ENCODE peak calls at places on chromosomes 5 and 9, in five cellular contexts. One of them, this sample, is unnamed.

GRCh38 chr9:21883642-21884041 is 81.2 kb downstream of the MTAP start:
- DNase-seq in GM12878: no peak
- DNase-seq in K562: no peak
- DNase-seq in SK-N-SH: no peak
- DNase-seq in HepG2: no peak
- DNase-seq in this sample: no peak

GRCh38 chr5:128121679-128122078 is 38.1 kb downstream of the SLC12A2 start:
- DNase-seq in K562: no peak
- DNase-seq in GM12878: no peak
- DNase-seq in HepG2: no peak
- DNase-seq in SK-N-SH: no peak
- DNase-seq in this sample: no peak

GRCh38 chr5:32123889-32124676 is 50.0 kb downstream of the GOLPH3 start:
- DNase-seq in K562: no peak
- DNase-seq in HepG2: no peak
- DNase-seq in SK-N-SH: no peak
- DNase-seq in GM12878: no peak
- DNase-seq in this sample: no peak

GRCh38 chr9:79570449-79571308 is 1.1 kb upstream of the TLE4 start:
- DNase-seq in GM12878: no peak
- DNase-seq in HepG2: no peak
- DNase-seq in K562: peak
- DNase-seq in SK-N-SH: peak
- DNase-seq in this sample: peak

GRCh38 chr9:136031741-136032638 is 63.1 kb downstream of the NACC2 start:
- DNase-seq in SK-N-SH: peak
- DNase-seq in HepG2: no peak
- DNase-seq in GM12878: no peak
- DNase-seq in K562: no peak
- DNase-seq in this sample: no peak

GRCh38 chr5:116669261-116670049 is 94.8 kb upstream of the SEMA6A start:
- DNase-seq in HepG2: no peak
- DNase-seq in SK-N-SH: no peak
- DNase-seq in GM12878: no peak
- DNase-seq in K562: no peak
- DNase-seq in this sample: no peak

GRCh38 chr9:14529629-14530028 is 163.6 kb downstream of the ZDHHC21 start:
- DNase-seq in GM12878: no peak
- DNase-seq in SK-N-SH: no peak
- DNase-seq in HepG2: no peak
- DNase-seq in K562: no peak
- DNase-seq in this sample: no peak

GRCh38 chr5:172931001-172931536 is 28.2 kb upstream of the RPL26L1 start:
- DNase-seq in SK-N-SH: no peak
- DNase-seq in K562: no peak
- DNase-seq in GM12878: no peak
- DNase-seq in HepG2: no peak
- DNase-seq in this sample: no peak

GRCh38 chr5:154049685-154050084 is 10.9 kb downstream of the MFAP3 start:
- DNase-seq in GM12878: no peak
- DNase-seq in K562: no peak
- DNase-seq in HepG2: no peak
- DNase-seq in SK-N-SH: no peak
- DNase-seq in this sample: no peak

GRCh38 chr9:31674264-31674663 is 710.2 kb upstream of the ACO1 start:
- DNase-seq in HepG2: no peak
- DNase-seq in K562: no peak
- DNase-seq in GM12878: no peak
- DNase-seq in SK-N-SH: no peak
- DNase-seq in this sample: no peak

GRCh38 chr9:135896205-135896604 is 11.1 kb downstream of the CAMSAP1 start:
- DNase-seq in HepG2: no peak
- DNase-seq in SK-N-SH: no peak
- DNase-seq in GM12878: no peak
- DNase-seq in K562: no peak
- DNase-seq in this sample: no peak

GRCh38 chr5:132013006-132013689 is 1.7 kb upstream of the ACSL6 start:
- DNase-seq in GM12878: no peak
- DNase-seq in K562: no peak
- DNase-seq in SK-N-SH: no peak
- DNase-seq in HepG2: no peak
- DNase-seq in this sample: no peak

GRCh38 chr5:138752341-138752950 is 779 bp upstream of the CTNNA1 start:
- DNase-seq in SK-N-SH: no peak
- DNase-seq in K562: peak
- DNase-seq in HepG2: peak
- DNase-seq in GM12878: no peak
- DNase-seq in this sample: peak

GRCh38 chr9:127835930-127836586 is 18.4 kb downstream of the ENG start:
- DNase-seq in GM12878: no peak
- DNase-seq in K562: no peak
- DNase-seq in SK-N-SH: no peak
- DNase-seq in HepG2: no peak
- DNase-seq in this sample: no peak
- TF ChIP-seq FOXM1 in GM12878: no peak
- TF ChIP-seq FOXM1 in K562: no peak
- TF ChIP-seq FOXM1 in SK-N-SH: no peak
- TF ChIP-seq FOXM1 in HepG2: no peak
- TF ChIP-seq FOXM1 in this sample: no peak

DNA sequence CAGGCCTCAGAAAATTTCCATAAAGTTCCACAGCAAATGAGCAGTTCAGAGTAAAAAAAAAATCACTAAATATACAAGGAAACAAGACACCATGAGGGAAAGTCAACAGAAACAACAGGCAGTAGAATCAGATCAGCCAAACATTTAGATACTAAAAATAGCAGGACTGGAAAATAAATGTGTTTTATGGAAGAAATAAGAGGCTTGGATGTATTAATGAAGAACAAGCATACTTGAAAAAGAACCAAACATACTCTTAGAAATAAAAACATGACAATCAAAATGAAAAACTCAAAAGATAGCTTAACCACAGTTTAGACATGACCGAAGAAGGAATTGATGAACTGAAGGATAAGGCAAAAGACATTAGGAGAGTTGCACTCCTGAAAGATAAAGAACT is 22.6 kb downstream of the MYMK start:
- DNase-seq in HepG2: no peak
- DNase-seq in SK-N-SH: no peak
- DNase-seq in GM12878: no peak
- DNase-seq in K562: no peak
- DNase-seq in this sample: no peak
- TF ChIP-seq FOXM1 in HepG2: no peak
- TF ChIP-seq FOXM1 in SK-N-SH: no peak
- TF ChIP-seq FOXM1 in GM12878: no peak
- TF ChIP-seq FOXM1 in K562: no peak
- TF ChIP-seq FOXM1 in this sample: no peak

GRCh38 chr5:149349382-149349781 is 4.1 kb downstream of the GRPEL2 start:
- DNase-seq in HepG2: no peak
- DNase-seq in SK-N-SH: no peak
- DNase-seq in K562: no peak
- DNase-seq in GM12878: no peak
- DNase-seq in this sample: no peak

GRCh38 chr5:149345147-149345891 is at the start of gene GRPEL2:
- DNase-seq in GM12878: peak
- DNase-seq in HepG2: peak
- DNase-seq in SK-N-SH: peak
- DNase-seq in K562: peak
- DNase-seq in this sample: peak

GRCh38 chr5:149352169-149352568 is 5.7 kb upstream of the PCYOX1L start:
- DNase-seq in HepG2: no peak
- DNase-seq in K562: no peak
- DNase-seq in SK-N-SH: no peak
- DNase-seq in GM12878: no peak
- DNase-seq in this sample: no peak

GRCh38 chr5:149345892-149346222 is 558 bp downstream of the GRPEL2 start:
- DNase-seq in HepG2: no peak
- DNase-seq in K562: no peak
- DNase-seq in SK-N-SH: no peak
- DNase-seq in GM12878: no peak
- DNase-seq in this sample: peak

GRCh38 chr5:149348463-149348862 is 3.2 kb downstream of the GRPEL2 start:
- DNase-seq in K562: no peak
- DNase-seq in HepG2: no peak
- DNase-seq in SK-N-SH: no peak
- DNase-seq in GM12878: no peak
- DNase-seq in this sample: no peak
- TF ChIP-seq FOXM1 in K562: no peak
- TF ChIP-seq FOXM1 in HepG2: no peak
- TF ChIP-seq FOXM1 in SK-N-SH: no peak
- TF ChIP-seq FOXM1 in GM12878: no peak
- TF ChIP-seq FOXM1 in this sample: no peak

GRCh38 chr5:51159606-51160005 is 223.6 kb upstream of the ISL1 start:
- DNase-seq in HepG2: no peak
- DNase-seq in GM12878: no peak
- DNase-seq in K562: no peak
- DNase-seq in SK-N-SH: no peak
- DNase-seq in this sample: no peak
- TF ChIP-seq FOXM1 in HepG2: no peak
- TF ChIP-seq FOXM1 in GM12878: no peak
- TF ChIP-seq FOXM1 in K562: no peak
- TF ChIP-seq FOXM1 in SK-N-SH: no peak
- TF ChIP-seq FOXM1 in this sample: no peak

GRCh38 chr5:6578676-6579343 is 54.0 kb downstream of the NSUN2 start:
- DNase-seq in K562: no peak
- DNase-seq in HepG2: no peak
- DNase-seq in SK-N-SH: no peak
- DNase-seq in GM12878: no peak
- DNase-seq in this sample: no peak
- TF ChIP-seq FOXM1 in K562: no peak
- TF ChIP-seq FOXM1 in HepG2: no peak
- TF ChIP-seq FOXM1 in SK-N-SH: no peak
- TF ChIP-seq FOXM1 in GM12878: no peak
- TF ChIP-seq FOXM1 in this sample: no peak

GRCh38 chr5:38447786-38448185 is 108.7 kb downstream of the LIFR start:
- DNase-seq in K562: no peak
- DNase-seq in SK-N-SH: no peak
- DNase-seq in GM12878: no peak
- DNase-seq in HepG2: no peak
- DNase-seq in this sample: no peak
- TF ChIP-seq FOXM1 in K562: no peak
- TF ChIP-seq FOXM1 in SK-N-SH: no peak
- TF ChIP-seq FOXM1 in GM12878: no peak
- TF ChIP-seq FOXM1 in HepG2: no peak
- TF ChIP-seq FOXM1 in this sample: no peak

DNA sequence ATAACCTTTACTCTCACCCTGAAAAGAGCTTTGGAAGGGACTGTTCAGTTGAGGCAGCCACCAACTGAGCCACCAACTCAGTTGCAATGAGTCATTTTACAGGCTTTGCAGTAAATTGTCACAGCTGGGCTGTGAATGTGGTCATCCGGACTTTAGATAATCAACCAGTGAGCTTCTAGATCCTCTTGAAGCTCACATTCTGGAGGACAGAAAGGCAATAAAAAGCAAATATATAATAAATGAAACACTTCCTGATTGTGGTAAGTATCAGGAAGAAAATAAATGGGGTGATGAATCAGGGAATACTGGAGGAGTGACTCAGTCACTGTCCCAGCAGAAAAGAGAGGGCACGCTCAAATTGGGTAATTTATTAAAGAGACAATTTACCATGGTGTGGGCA is 13.2 kb upstream of the C5orf58 start:
- DNase-seq in HepG2: no peak
- DNase-seq in K562: no peak
- DNase-seq in GM12878: no peak
- DNase-seq in SK-N-SH: no peak
- DNase-seq in this sample: no peak
- TF ChIP-seq FOXM1 in HepG2: no peak
- TF ChIP-seq FOXM1 in K562: no peak
- TF ChIP-seq FOXM1 in GM12878: no peak
- TF ChIP-seq FOXM1 in SK-N-SH: no peak
- TF ChIP-seq FOXM1 in this sample: no peak

GRCh38 chr9:131277673-131278420 is 1.5 kb upstream of the FAM78A start:
- DNase-seq in GM12878: no peak
- DNase-seq in K562: peak
- DNase-seq in HepG2: peak
- DNase-seq in SK-N-SH: peak
- DNase-seq in this sample: peak

GRCh38 chr9:131278421-131279111 is 2.3 kb upstream of the FAM78A start:
- DNase-seq in GM12878: no peak
- DNase-seq in SK-N-SH: no peak
- DNase-seq in HepG2: no peak
- DNase-seq in K562: peak
- DNase-seq in this sample: no peak

GRCh38 chr9:131279927-131280530 is 3.7 kb upstream of the FAM78A start:
- DNase-seq in GM12878: no peak
- DNase-seq in K562: peak
- DNase-seq in HepG2: no peak
- DNase-seq in SK-N-SH: no peak
- DNase-seq in this sample: no peak

GRCh38 chr9:131280660-131281059 is 4.3 kb upstream of the FAM78A start:
- DNase-seq in HepG2: no peak
- DNase-seq in SK-N-SH: no peak
- DNase-seq in K562: no peak
- DNase-seq in GM12878: no peak
- DNase-seq in this sample: no peak

DNA sequence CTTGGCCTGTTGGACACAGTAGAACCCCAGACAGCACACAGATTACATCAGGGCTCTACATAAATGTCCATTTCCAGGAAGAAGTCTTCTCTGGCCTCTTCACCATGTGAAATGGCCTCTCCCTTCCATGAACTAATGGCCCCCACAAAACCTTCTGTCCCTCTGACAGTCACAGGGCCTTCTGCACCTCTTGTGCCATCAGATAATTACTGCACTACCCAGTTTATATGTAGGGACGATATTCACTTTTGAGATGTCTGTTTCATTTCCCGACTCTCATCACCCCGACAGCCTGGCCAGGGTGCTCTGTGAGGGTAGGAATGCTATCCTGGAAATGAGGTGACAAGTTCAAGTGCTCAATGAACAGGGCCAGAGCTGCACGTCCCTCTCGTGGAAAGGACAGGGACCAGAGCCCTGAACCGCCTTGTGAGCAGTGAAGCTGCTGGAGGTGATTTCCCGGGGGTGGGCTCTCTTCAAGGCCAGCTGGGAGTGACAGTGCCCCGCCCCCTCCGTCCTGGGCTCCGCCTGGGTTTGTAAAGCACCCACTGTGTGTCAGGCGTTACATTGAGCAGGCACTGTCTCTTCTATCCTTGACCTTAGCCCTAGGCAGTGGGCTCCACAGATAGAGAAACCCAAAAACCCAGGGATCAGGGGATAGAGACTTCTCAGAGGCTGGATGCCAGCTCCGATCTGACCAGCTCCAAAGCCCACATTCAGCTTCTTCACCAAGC is 3.1 kb upstream of the FAM78A start:
- DNase-seq in HepG2: no peak
- DNase-seq in SK-N-SH: no peak
- DNase-seq in K562: peak
- DNase-seq in GM12878: no peak
- DNase-seq in this sample: no peak
- TF ChIP-seq FOXM1 in HepG2: no peak
- TF ChIP-seq FOXM1 in SK-N-SH: no peak
- TF ChIP-seq FOXM1 in K562: no peak
- TF ChIP-seq FOXM1 in GM12878: no peak
- TF ChIP-seq FOXM1 in this sample: no peak

GRCh38 chr5:123344819-123345426 is 78.3 kb downstream of the CEP120 start:
- DNase-seq in K562: no peak
- DNase-seq in HepG2: peak
- DNase-seq in GM12878: no peak
- DNase-seq in SK-N-SH: peak
- DNase-seq in this sample: peak
- TF ChIP-seq FOXM1 in K562: no peak
- TF ChIP-seq FOXM1 in HepG2: no peak
- TF ChIP-seq FOXM1 in GM12878: no peak
- TF ChIP-seq FOXM1 in SK-N-SH: no peak
- TF ChIP-seq FOXM1 in this sample: peak